ENCODE peak calls at places on chromosomes 7 and 10, in seven cellular contexts. V, A, W, T, J, I and Y are unnamed samples. For H3K4me1, the result is how much of the 10 kb centered on the place peaks cover.

GRCh38 chr10:102630663-102631062 is 13.6 kb upstream of the TRIM8 start:
- DNase-seq in V (no peak), A (peak), W (no peak), T (no peak), J (no peak), I (no peak), Y (no peak)

GRCh38 chr7:51327287-51327717 is 10.7 kb upstream of the COBL start:
- DNase-seq in V (no peak), A (no peak), W (no peak), T (no peak), J (no peak), I (no peak), Y (no peak)

GRCh38 chr7:36286241-36286640 is 103.4 kb upstream of the ANLN start:
- DNase-seq in V (no peak), A (no peak), W (no peak), T (no peak), J (no peak), I (no peak), Y (no peak)

GRCh38 chr10:119516381-119517234 is 25.9 kb downstream of the RGS10 start:
- DNase-seq in V (peak), A (no peak), W (no peak), T (no peak), J (no peak), I (no peak), Y (no peak)

GRCh38 chr7:13099197-13099795 is 411.9 kb downstream of the ARL4A start:
- DNase-seq in V (no peak), A (no peak), W (no peak), T (no peak), J (peak), I (peak), Y (peak)

GRCh38 chr7:64632029-64632428 is 33.9 kb upstream of the ZNF107 start:
- DNase-seq in V (no peak), A (no peak), W (no peak), T (no peak), J (no peak), I (no peak), Y (no peak)

GRCh38 chr10:29798876-29799690 is 164.3 kb upstream of the SVIL start:
- DNase-seq in V (no peak), A (no peak), W (no peak), T (peak), J (no peak), I (no peak), Y (no peak)

GRCh38 chr10:20890009-20890408 is 7.1 kb downstream of the NEBL start:
- DNase-seq in V (no peak), A (no peak), W (no peak), T (no peak), J (no peak), I (peak), Y (no peak)

GRCh38 chr7:151057038-151057736 is 510 bp downstream of the CDK5 start:
- DNase-seq in V (no peak), A (no peak), W (no peak), T (no peak), J (no peak), I (no peak), Y (no peak)

GRCh38 chr7:32890553-32891045 is 961 bp downstream of the KBTBD2 start:
- DNase-seq in V (peak), A (no peak), W (peak), T (no peak), J (peak), I (peak), Y (peak)

GRCh38 chr10:67033878-67034277 is 108.0 kb downstream of the LRRTM3 start:
- DNase-seq in V (no peak), A (peak), W (no peak), T (no peak), J (no peak), I (no peak), Y (no peak)

GRCh38 chr10:72242675-72243074 is 26.6 kb upstream of the ASCC1 start:
- DNase-seq in V (no peak), A (peak), W (no peak), T (peak), J (no peak), I (peak), Y (peak)

GRCh38 chr10:69838853-69839252 is 37.1 kb downstream of the COL13A1 start:
- DNase-seq in V (no peak), A (no peak), W (no peak), T (peak), J (peak), I (peak), Y (peak)

GRCh38 chr7:77995717-77996116 is 197.1 kb downstream of the PHTF2 start:
- DNase-seq in V (no peak), A (no peak), W (no peak), T (no peak), J (peak), I (no peak), Y (no peak)
- TF ChIP-seq CTCF in V (no peak), A (no peak), W (no peak), T (no peak), J (peak), I (peak), Y (no peak)

DNA sequence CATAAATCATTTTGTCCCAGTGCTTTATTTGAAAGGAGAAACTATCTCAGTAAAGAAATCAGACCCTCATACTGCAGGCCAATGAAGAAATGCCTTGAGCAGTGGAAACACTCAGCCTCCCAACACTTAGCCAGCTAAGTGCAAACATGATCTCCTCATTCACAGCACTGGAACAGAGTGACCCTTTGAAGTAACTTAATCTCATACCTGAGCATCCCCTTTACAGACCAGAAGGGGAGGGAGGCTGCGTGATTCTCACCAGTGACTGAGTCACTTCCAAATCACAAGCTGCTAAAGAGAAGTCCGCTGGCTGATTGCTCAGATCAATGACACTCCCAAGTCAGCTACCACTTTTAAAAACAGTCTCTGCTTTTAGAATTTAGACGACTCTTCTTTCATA is 4.5 kb downstream of the CHST15 start:
- DNase-seq in V (peak), A (no peak), W (no peak), T (no peak), J (no peak), I (peak), Y (no peak)
- H3K9ac ChIP-seq in V (peak), A (no peak), W (no peak), T (no peak), J (no peak), I (no peak), Y (no peak)

GRCh38 chr7:101161692-101162461 is 3.5 kb downstream of the VGF start:
- DNase-seq in V (no peak), A (no peak), W (no peak), T (no peak), J (no peak), I (no peak), Y (no peak)
- H3K4me1 ChIP-seq in V (under half), A (under half), W (under half), T (under half), J (under half), I (under half), Y (under half)

DNA sequence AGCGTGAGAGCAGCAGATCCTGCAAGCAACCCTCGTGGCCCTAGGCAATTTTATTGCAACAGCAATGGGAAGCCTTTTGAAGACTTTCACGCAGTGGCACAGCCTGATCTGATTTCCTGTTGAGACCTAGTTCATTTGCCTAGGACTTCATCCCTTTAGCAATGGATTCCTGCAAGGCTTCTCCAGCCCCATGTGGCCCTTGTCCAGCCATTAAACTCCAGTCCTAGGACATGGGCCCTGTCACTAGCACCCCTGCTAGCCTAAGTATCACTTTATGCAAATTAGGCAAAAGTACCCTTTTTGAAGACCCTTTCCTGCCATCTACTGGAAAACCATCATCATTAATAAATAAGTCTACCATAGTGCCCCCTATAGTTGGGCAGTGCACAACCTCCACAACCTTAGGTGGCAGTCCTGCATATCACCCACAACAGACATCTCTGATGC is 379.4 kb downstream of the GALNT17 start:
- DNase-seq in V (no peak), A (no peak), W (no peak), T (no peak), J (no peak), I (no peak), Y (no peak)
- TF ChIP-seq CTCF in V (peak), A (no peak), W (no peak), T (no peak), J (no peak), I (peak), Y (no peak)

DNA sequence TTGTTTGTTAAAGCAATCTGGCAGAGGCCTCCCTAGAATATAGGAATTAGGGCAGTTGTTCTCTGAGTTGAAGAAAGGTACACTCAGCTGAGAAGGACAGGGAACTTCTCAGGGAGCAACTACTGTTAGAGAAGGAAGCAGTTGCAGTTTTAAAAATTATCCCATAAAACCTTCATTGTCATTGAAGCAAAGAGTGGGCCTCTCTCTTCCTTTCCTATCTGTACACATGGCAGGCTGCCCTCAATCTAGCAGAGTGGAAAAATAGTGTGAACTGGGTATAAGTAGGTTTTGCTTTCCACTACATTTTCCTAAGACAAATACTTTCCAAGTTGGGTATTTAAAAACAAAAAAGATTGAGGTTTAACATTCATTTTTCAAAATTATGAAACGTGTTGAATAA is 236.7 kb upstream of the KLF14 start:
- DNase-seq in V (no peak), A (no peak), W (no peak), T (peak), J (peak), I (no peak), Y (no peak)
- H3K9ac ChIP-seq in V (no peak), A (no peak), W (no peak), T (no peak), J (no peak), I (no peak), Y (no peak)

DNA sequence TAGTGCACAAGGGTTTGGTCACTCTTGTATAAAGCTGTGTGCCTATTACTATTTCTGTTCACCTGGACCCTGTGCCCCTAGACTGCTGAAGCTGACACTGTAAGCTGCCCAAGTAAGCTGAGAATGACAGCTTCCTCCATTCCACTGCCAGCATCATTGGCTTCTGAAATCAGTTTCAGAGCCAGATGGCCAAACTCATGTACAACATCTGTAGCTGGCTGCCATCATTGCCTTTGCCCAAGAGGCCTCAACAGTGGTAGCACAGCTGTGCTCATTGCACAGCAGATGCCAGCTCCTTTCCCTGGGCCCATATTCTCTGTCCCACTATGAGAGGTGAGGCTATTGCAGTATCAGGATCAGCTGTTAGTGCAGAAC is 165.7 kb downstream of the CPEB3 start:
- DNase-seq in V (peak), A (no peak), W (no peak), T (no peak), J (no peak), I (no peak), Y (no peak)
- H3K4me1 ChIP-seq in V (under half), A (under half), W (under half), T (under half), J (under half), I (under half), Y (under half)

DNA sequence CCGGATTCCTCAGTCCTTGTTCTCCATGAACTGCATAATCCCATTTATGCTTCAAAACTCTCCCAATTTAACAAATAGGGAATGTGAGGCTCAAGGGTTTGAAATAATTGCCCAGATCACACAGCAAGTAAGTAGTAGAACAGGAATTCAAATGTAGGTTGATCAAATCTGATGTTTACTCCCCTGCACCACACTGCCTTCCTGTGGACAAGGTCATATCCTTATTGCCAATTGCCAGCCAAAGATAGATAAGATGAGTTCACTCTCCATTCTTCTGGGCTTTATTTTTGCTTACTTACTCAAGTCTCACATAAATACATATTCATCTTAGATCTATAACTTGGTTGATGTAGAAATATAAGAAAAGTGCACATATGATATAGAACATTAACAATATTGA is 435.2 kb upstream of the ETV1 start:
- DNase-seq in V (no peak), A (no peak), W (no peak), T (no peak), J (no peak), I (no peak), Y (no peak)
- TF ChIP-seq CTCF in V (no peak), A (no peak), W (no peak), T (no peak), J (no peak), I (no peak), Y (no peak)